ENCODE peak calls at places on chromosome 14, in six cellular contexts. G is endothelial cell of umbilical vein, W is PC-3, Y is mammary epithelial cell, B is GM23338, D is astrocyte. O is an unnamed sample.

GRCh38 chr14:76810525-76810924 is 2.2 kb downstream of the ANGEL1 start:
- DNase-seq in D (no peak), G (no peak), B (no peak), Y (no peak), W (no peak), O (no peak)

GRCh38 chr14:75279739-75280447 is 1.3 kb downstream of the FOS start:
- DNase-seq in B (peak; percentile 79), D (no peak), W (no peak), Y (peak; percentile 11), G (no peak), O (peak; percentile 57)

GRCh38 chr14:81811705-81812269 is 278.1 kb upstream of the SEL1L start:
- DNase-seq in G (no peak), Y (no peak), B (peak; percentile 19), W (no peak), D (no peak), O (no peak)

GRCh38 chr14:85594217-85594616 is 64.3 kb downstream of the FLRT2 start:
- DNase-seq in D (no peak), Y (no peak), B (no peak), W (no peak), G (no peak), O (no peak)

GRCh38 chr14:94380225-94381148 is 7.9 kb downstream of the SERPINA1 start:
- DNase-seq in G (no peak), W (no peak), D (no peak), B (no peak), Y (no peak), O (no peak)

GRCh38 chr14:101934751-101935150 is 29.6 kb upstream of the DYNC1H1 start:
- DNase-seq in B (no peak), W (no peak), G (no peak), D (no peak), Y (no peak), O (no peak)

GRCh38 chr14:79011091-79011919 is 841.1 kb downstream of the NRXN3 start:
- DNase-seq in Y (peak; percentile 89), W (peak; percentile 85), B (peak; percentile 65), G (peak; percentile 76), D (peak; percentile 62), O (peak; percentile 90)

GRCh38 chr14:102373110-102373509 is 10.4 kb downstream of the TECPR2 start:
- DNase-seq in B (no peak), D (no peak), Y (no peak), G (no peak), W (no peak), O (no peak)

GRCh38 chr14:94337274-94337673 is 14.1 kb upstream of the SERPINA6 start:
- DNase-seq in Y (peak; percentile 71), W (peak; percentile 11), G (no peak), B (no peak), D (no peak), O (peak; percentile 72)

GRCh38 chr14:59055439-59056045 is 132.9 kb upstream of the DAAM1 start:
- DNase-seq in W (peak; percentile 92), G (peak; percentile 48), B (peak; percentile 43), Y (peak; percentile 31), D (peak; percentile 23), O (peak; percentile 58)

GRCh38 chr14:54396183-54396492 is 669 bp upstream of the CDKN3 start:
- DNase-seq in D (no peak), Y (no peak), G (no peak), W (peak; percentile 24), B (no peak), O (no peak)

GRCh38 chr14:30389134-30389900 is 169.6 kb upstream of the G2E3 start:
- DNase-seq in G (no peak), D (peak; percentile 5), Y (peak; percentile 30), W (peak; percentile 43), B (no peak), O (peak; percentile 49)

GRCh38 chr14:68539311-68539737 is 253.5 kb downstream of the ZFP36L1 start:
- DNase-seq in G (no peak), Y (no peak), W (no peak), D (no peak), B (peak; percentile 10), O (no peak)

GRCh38 chr14:105889666-105890473 is 363.5 kb downstream of the TMEM121 start:
- DNase-seq in B (no peak), W (no peak), G (no peak), D (no peak), Y (no peak), O (no peak)

GRCh38 chr14:60235440-60235839 is 13.6 kb upstream of the PPM1A start:
- DNase-seq in W (peak; percentile 52), D (no peak), Y (no peak), B (no peak), G (no peak), O (no peak)

GRCh38 chr14:60254176-60254575 is 5.2 kb downstream of the PPM1A start:
- DNase-seq in G (no peak), W (no peak), B (no peak), D (no peak), Y (no peak), O (no peak)

GRCh38 chr14:77026166-77026929 is 2.2 kb downstream of the IRF2BPL start:
- DNase-seq in Y (peak; percentile 59), B (peak; percentile 56), G (peak; percentile 61), D (peak; percentile 39), W (peak; percentile 37), O (peak; percentile 75)

GRCh38 chr14:68783408-68784297 is 9.2 kb downstream of the ZFP36L1 start:
- DNase-seq in B (no peak), D (no peak), Y (no peak), W (peak; percentile 42), G (no peak), O (no peak)

GRCh38 chr14:75226755-75227544 is 50.5 kb upstream of the TMED10 start:
- DNase-seq in D (no peak), Y (no peak), W (no peak), B (no peak), G (no peak), O (no peak)

GRCh38 chr14:86933460-86933859 is 1059.5 kb downstream of the GALC start:
- DNase-seq in G (no peak), D (no peak), W (peak; percentile 34), Y (peak; percentile 23), B (no peak), O (no peak)

GRCh38 chr14:102217399-102217798 is 77.7 kb downstream of the WDR20 start:
- DNase-seq in Y (no peak), G (no peak), W (no peak), D (no peak), B (no peak), O (no peak)

GRCh38 chr14:73700325-73700724 is 13.9 kb downstream of the PNMA1 start:
- DNase-seq in Y (no peak), G (no peak), W (no peak), D (no peak), B (no peak), O (no peak)

GRCh38 chr14:61547186-61548121 is 147.9 kb upstream of the HIF1A start:
- DNase-seq in B (no peak), G (peak; percentile 60), D (peak; percentile 89), W (peak; percentile 95), Y (peak; percentile 91), O (peak; percentile 96)

GRCh38 chr14:84483072-84483410 is 1046.9 kb upstream of the FLRT2 start:
- DNase-seq in B (no peak), D (no peak), Y (no peak), W (no peak), G (peak; percentile 66), O (no peak)

GRCh38 chr14:78162202-78162601 is 8.0 kb upstream of the NRXN3 start:
- DNase-seq in W (no peak), Y (no peak), B (no peak), G (no peak), D (peak; percentile 61), O (peak; percentile 2)

GRCh38 chr14:99030436-99030835 is 241.6 kb downstream of the BCL11B start:
- DNase-seq in Y (no peak), D (no peak), W (no peak), B (no peak), G (no peak), O (no peak)

DNA sequence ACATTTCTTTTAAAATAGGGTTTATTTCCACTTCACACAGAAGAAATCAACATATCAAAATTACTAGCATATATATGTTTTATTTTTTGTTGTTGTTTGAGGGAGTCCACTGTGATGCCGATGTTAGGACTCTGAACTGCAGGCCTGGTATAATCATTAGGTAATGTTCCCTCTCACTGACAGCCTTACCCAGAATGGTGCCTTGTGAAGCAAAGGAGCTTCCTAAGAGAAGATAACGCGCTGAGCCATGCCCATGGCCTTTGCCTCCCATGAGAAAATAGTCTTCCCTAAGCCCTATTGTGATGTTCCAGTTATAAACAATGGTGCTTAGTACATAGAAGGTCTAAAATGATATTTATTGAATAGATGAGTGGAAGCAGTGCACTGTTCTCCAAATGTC is 12.0 kb downstream of the GNG2 start:
- DNase-seq in W (no peak), Y (no peak), B (no peak), G (peak; percentile 4), D (no peak), O (no peak)
- H3K79me2 ChIP-seq in W (no peaks in the 10 kb centered on the region), Y (no peaks in the 10 kb centered on the region), B (peaks cover 7% of the 10 kb centered on the region), G (no peaks in the 10 kb centered on the region), D (peaks cover 20% of the 10 kb centered on the region), O (peaks cover 68% of the 10 kb centered on the region)

DNA sequence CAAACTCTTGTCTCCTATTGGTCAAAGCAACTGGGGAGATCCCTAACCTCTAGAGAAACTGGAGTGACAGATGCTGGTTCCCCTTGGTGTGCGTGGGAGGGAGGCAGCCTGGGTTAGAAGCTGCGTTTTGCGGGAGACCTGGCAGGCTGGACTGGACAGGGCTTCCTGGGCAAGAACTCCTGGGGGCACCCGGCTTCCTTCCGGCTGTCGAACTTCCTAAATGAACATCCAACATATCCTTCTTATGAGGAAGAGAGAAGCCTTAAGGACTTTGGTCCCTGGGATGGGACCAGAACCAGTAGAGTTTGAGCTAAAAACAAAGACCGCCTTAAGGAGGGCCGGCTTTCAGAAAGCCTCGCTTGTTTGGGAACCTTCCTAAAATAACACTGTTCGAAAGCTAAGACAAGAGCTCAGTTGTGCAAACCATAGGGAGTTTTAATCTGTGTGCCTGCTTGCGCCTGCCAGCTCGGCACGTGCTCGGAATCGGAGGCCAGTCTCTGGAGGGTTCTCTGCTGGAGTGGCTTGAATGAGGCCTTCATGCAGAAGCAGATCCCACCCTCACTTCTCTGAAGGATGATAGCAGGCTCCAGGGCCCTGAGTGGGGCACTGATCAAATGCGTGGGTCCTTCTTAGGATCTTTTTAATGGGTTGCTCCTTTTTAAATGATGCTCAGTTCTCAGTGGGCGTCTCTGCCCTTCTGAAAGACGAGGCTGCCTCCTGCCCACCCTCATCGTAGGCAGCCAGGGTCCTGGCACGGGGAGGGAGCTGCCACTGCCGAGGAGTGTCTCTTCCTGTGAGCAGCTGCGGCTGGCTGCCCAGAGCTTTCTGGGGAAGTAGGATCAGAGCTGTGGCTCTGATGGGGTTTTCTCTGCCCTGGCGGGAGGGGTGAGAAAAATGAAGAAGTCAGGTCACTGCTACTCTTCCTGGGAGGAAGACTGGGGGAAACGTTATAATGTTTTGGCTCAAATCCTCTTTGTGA is 30.8 kb upstream of the BEGAIN start:
- DNase-seq in Y (no peak), B (no peak), G (no peak), D (no peak), W (no peak), O (peak; percentile 21)
- H2AFZ ChIP-seq in Y (no peak overlapping the region), B (peak overlapping the region; percentile 78), G (no peak overlapping the region), D (peak overlapping the region; percentile 10), W (no peak overlapping the region), O (no peak overlapping the region)

GRCh38 chr14:92551066-92551841 is 37.7 kb downstream of the RIN3 start:
- DNase-seq in Y (no peak), G (no peak), W (no peak), D (no peak), B (no peak), O (no peak)
- H3K79me2 ChIP-seq in Y (no peaks in the 10 kb centered on the region), G (no peaks in the 10 kb centered on the region), W (no peaks in the 10 kb centered on the region), D (no peaks in the 10 kb centered on the region), B (no peaks in the 10 kb centered on the region), O (peaks cover 43% of the 10 kb centered on the region)

DNA sequence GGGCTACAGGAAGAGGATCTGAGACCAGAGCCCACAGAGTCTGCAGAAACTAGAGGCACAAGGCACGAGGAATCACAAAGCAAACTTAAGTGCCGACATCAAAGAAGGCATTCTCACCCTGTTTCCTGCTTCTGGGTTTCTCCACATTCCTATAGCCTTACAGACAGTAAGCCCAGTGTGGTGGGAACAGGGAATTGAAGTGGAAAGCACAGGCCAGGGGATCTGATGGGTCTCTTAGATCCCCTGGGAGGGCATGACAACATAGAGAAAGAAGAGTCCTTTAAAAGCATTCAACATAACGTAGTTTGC is 75.6 kb upstream of the FRMD6 start:
- DNase-seq in G (no peak), B (peak; percentile 64), D (peak; percentile 81), Y (no peak), W (no peak), O (peak; percentile 68)
- H2AFZ ChIP-seq in G (no peak overlapping the region), B (peak overlapping the region; percentile 60), D (peak overlapping the region; percentile 60), Y (no peak overlapping the region), W (no peak overlapping the region), O (peak overlapping the region; percentile 66)

O was measured in GM23248.